ENCODE peak calls at places on chromosomes 12 and 14, in nine cellular contexts. F, N, W, O, R, Y, D, U and H are unnamed samples.

GRCh38 chr12:124408822-124409517 is 114.1 kb downstream of the RFLNA start:
- DNase-seq in F (no peak), N (peak; percentile 45), W (no peak), O (no peak), R (no peak), Y (no peak), D (no peak), U (no peak), H (no peak)

GRCh38 chr12:27780612-27781408 is 774 bp upstream of the MANSC4 start:
- DNase-seq in F (peak; percentile 58), N (peak; percentile 71), W (peak; percentile 24), O (peak; percentile 87), R (peak; percentile 71), Y (no peak), D (peak; percentile 93), U (peak; percentile 51), H (peak; percentile 47)

GRCh38 chr14:60250318-60251035 is 1.5 kb downstream of the PPM1A start:
- DNase-seq in F (peak; percentile 26), N (no peak), W (no peak), O (peak; percentile 30), R (peak; percentile 25), Y (no peak), D (peak; percentile 71), U (peak; percentile 36), H (peak; percentile 27)

GRCh38 chr14:58428011-58428807 is 690 bp downstream of the KIAA0586 start:
- DNase-seq in F (peak; percentile 59), N (no peak), W (peak; percentile 26), O (peak; percentile 22), R (peak; percentile 62), Y (no peak), D (peak; percentile 80), U (no peak), H (peak; percentile 74)

GRCh38 chr12:23555808-23556207 is 393.7 kb downstream of the SOX5 start:
- DNase-seq in F (no peak), N (no peak), W (no peak), O (no peak), R (no peak), Y (no peak), D (no peak), U (no peak), H (no peak)

GRCh38 chr12:52362118-52362726 is 5.1 kb downstream of the KRT85 start:
- DNase-seq in F (no peak), N (no peak), W (no peak), O (no peak), R (peak; percentile 21), Y (no peak), D (no peak), U (no peak), H (no peak)

GRCh38 chr14:95533391-95533821 is 1.4 kb upstream of the GLRX5 start:
- DNase-seq in F (peak; percentile 42), N (no peak), W (no peak), O (peak; percentile 35), R (peak; percentile 66), Y (no peak), D (peak; percentile 30), U (no peak), H (peak; percentile 52)

GRCh38 chr14:102570334-102570995 is 22.0 kb upstream of the RCOR1 start:
- DNase-seq in F (no peak), N (no peak), W (no peak), O (no peak), R (no peak), Y (no peak), D (no peak), U (no peak), H (no peak)

GRCh38 chr12:19238520-19238919 is 109.0 kb downstream of the PLEKHA5 start:
- DNase-seq in F (no peak), N (no peak), W (no peak), O (no peak), R (no peak), Y (no peak), D (no peak), U (no peak), H (no peak)

GRCh38 chr14:72699852-72700257 is 194.0 kb downstream of the DPF3 start:
- DNase-seq in F (peak; percentile 51), N (no peak), W (no peak), O (no peak), R (no peak), Y (peak; percentile 51), D (no peak), U (peak; percentile 37), H (peak; percentile 10)

GRCh38 chr12:63808631-63809030 is 28.9 kb downstream of the RXYLT1 start:
- DNase-seq in F (no peak), N (no peak), W (no peak), O (no peak), R (no peak), Y (no peak), D (no peak), U (no peak), H (peak; percentile 56)

GRCh38 chr12:23535441-23535840 is 414.0 kb downstream of the SOX5 start:
- DNase-seq in F (no peak), N (no peak), W (no peak), O (no peak), R (no peak), Y (no peak), D (no peak), U (no peak), H (no peak)

GRCh38 chr12:52566847-52567291 is 6.8 kb downstream of the KRT74 start:
- DNase-seq in F (no peak), N (no peak), W (peak; percentile 74), O (peak; percentile 25), R (no peak), Y (no peak), D (no peak), U (no peak), H (no peak)

DNA sequence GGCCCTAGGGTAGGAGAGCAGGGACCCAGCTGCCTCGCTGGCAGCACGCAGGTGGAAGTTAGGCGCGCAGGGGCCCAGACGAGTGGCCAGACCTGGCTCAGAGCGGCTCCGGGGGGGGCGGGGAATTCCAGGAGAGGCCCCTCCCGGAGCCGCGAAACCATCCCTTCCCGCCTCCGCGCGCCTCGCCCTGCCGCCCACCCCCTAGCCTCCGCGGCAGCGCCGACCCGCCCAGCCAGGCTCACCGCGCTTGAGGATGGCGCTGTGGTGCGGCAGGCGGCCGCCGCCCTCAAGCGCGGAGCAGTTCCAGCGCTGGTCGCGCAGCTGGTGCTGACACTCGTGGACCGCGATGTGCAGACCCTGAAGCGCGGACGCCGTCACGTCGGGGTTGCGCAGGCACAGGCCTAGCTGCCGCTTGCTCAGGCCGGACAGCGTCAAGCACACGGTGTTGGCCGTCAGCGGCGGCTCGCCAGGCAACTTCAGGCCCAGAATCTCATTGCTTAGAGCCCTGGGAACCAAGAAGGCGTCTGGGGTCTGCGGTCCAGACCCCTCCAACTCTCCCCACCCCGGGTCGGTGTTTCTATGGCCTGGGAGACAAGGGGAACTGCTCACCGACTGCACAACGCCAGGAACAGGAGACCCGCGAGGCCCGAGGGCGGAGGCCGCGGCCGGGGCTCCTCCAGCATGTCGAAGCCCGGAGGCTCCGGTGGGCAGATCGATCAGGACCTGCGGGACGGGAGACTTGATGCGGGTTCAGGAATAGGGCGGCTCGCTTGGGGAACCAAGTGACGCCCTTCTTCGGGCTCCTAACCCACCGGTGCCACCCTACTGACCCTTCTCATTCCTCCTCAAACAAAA is 1.5 kb downstream of the WNT10B start:
- DNase-seq in F (no peak), N (no peak), W (peak; percentile 58), O (no peak), R (no peak), Y (no peak), D (no peak), U (no peak), H (no peak)
- TF ChIP-seq CTCF in F (no peak), N (no peak), W (peak; percentile 6), O (no peak), R (no peak), Y (no peak), D (no peak), U (no peak), H (no peak)

DNA sequence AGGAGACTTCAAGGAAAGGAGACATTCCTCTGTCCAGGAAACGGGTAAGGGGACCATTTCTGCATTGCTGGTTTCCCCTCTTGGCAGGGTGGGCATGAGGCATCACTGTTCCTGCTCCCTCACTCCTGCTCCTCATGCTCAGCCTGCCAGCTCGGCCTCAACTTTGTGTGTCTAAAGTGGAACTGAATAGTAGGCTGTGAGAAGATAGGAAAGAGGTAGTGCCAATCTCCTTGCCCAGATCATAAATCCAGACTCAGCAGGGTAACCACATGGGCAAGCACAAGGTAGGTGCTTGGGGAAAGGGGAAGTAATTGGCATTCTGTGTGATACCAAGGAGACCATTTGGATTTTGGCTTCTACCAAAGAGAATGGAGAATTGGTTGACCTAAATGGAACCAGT is 2.6 kb downstream of the LTB4R start:
- DNase-seq in F (no peak), N (no peak), W (no peak), O (no peak), R (no peak), Y (no peak), D (no peak), U (no peak), H (no peak)
- H3K27ac ChIP-seq in F (no peak overlapping the region), N (no peak overlapping the region), W (no peak overlapping the region), O (no peak overlapping the region), R (no peak overlapping the region), Y (no peak overlapping the region), D (no peak overlapping the region), U (peak overlapping the region; percentile 93), H (no peak overlapping the region)

GRCh38 chr12:113136128-113136989 is 798 bp upstream of the RASAL1 start:
- DNase-seq in F (no peak), N (no peak), W (no peak), O (peak; percentile 87), R (peak; percentile 67), Y (no peak), D (no peak), U (no peak), H (peak; percentile 54)
- H3K4me3 ChIP-seq in F (no peak overlapping the region), N (no peak overlapping the region), W (no peak overlapping the region), O (peak overlapping the region; percentile 58), R (peak overlapping the region; percentile 90), Y (no peak overlapping the region), D (no peak overlapping the region), U (peak overlapping the region; percentile 5), H (peak overlapping the region; percentile 35)

GRCh38 chr12:4858385-4858784 is 51.3 kb upstream of the KCNA1 start:
- DNase-seq in F (no peak), N (peak; percentile 44), W (peak; percentile 75), O (peak; percentile 61), R (peak; percentile 13), Y (no peak), D (no peak), U (peak; percentile 36), H (no peak)
- TF ChIP-seq CTCF in F (no peak), N (no peak), W (no peak), O (no peak), R (no peak), Y (no peak), D (no peak), U (no peak), H (no peak)